ENCODE peak calls at places on chromosomes 13 and 19, in eight cellular contexts. N is glutamatergic neuron, O is BJ, U is neural crest cell, I is psoas muscle, M is A673, B is IMR-90, K is mesothelial cell of epicardium. Y is an unnamed sample.

GRCh38 chr19:52102163-52102562 is 6.6 kb upstream of the ZNF841 start:
- DNase-seq in M (no peak), O (no peak), K (no peak), I (no peak), B (no peak), N (no peak), U (no peak), Y (no peak)

GRCh38 chr13:95492044-95492801 is 60.3 kb upstream of the CLDN10 start:
- DNase-seq in B (no peak), O (no peak), I (no peak), M (no peak), N (no peak), K (no peak), U (no peak), Y (no peak)

GRCh38 chr19:40009674-40010073 is 12.8 kb downstream of the ZNF546 start:
- DNase-seq in I (no peak), U (no peak), O (no peak), N (no peak), B (no peak), M (no peak), K (no peak), Y (no peak)

GRCh38 chr19:14106840-14107239 is 10.7 kb downstream of the PRKACA start:
- DNase-seq in I (no peak), O (no peak), K (no peak), U (no peak), M (no peak), N (no peak), B (no peak), Y (no peak)

GRCh38 chr19:5452594-5453565 is 2.3 kb upstream of the ZNRF4 start:
- DNase-seq in N (peak), K (no peak), O (no peak), I (no peak), U (no peak), B (peak), M (peak), Y (no peak)

GRCh38 chr13:45143346-45143751 is 23.0 kb downstream of the GTF2F2 start:
- DNase-seq in B (peak), U (no peak), O (no peak), K (no peak), N (no peak), M (no peak), I (no peak), Y (no peak)

GRCh38 chr13:83496501-83496900 is 385.8 kb downstream of the SLITRK1 start:
- DNase-seq in B (no peak), O (no peak), U (no peak), N (no peak), I (no peak), K (no peak), M (no peak), Y (no peak)

GRCh38 chr19:39412867-39413268 is 399 bp downstream of the PLEKHG2 start:
- DNase-seq in K (peak), B (no peak), M (no peak), O (no peak), I (no peak), N (no peak), U (no peak), Y (no peak)

GRCh38 chr13:71254384-71254783 is 612.6 kb downstream of the DACH1 start:
- DNase-seq in N (no peak), I (no peak), U (no peak), B (no peak), O (no peak), M (no peak), K (no peak), Y (peak)

GRCh38 chr13:114296448-114296847 is 15.0 kb downstream of the UPF3A start:
- DNase-seq in O (no peak), B (no peak), M (no peak), K (no peak), I (no peak), N (no peak), U (no peak), Y (no peak)

GRCh38 chr19:2540646-2541454 is 64.9 kb downstream of the GADD45B start:
- DNase-seq in B (peak), M (peak), I (peak), U (peak), N (peak), K (peak), O (peak), Y (peak)

GRCh38 chr13:73421310-73421912 is 362.6 kb downstream of the KLF5 start:
- DNase-seq in B (peak), N (no peak), M (no peak), I (no peak), K (no peak), O (no peak), U (no peak), Y (no peak)

GRCh38 chr19:5434970-5435641 is 20.1 kb upstream of the ZNRF4 start:
- DNase-seq in I (no peak), B (peak), U (no peak), K (no peak), O (peak), N (no peak), M (peak), Y (no peak)

GRCh38 chr13:76004411-76004810 is 368.3 kb downstream of the LMO7 start:
- DNase-seq in U (no peak), B (peak), I (no peak), N (no peak), M (no peak), K (no peak), O (no peak), Y (no peak)

GRCh38 chr19:29590278-29590677 is 15.8 kb upstream of the POP4 start:
- DNase-seq in N (no peak), B (no peak), I (no peak), U (no peak), O (no peak), K (no peak), M (no peak), Y (no peak)

GRCh38 chr13:22173605-22174004 is 502.7 kb downstream of the FGF9 start:
- DNase-seq in K (no peak), N (no peak), U (no peak), I (no peak), B (peak), O (peak), M (no peak), Y (no peak)

GRCh38 chr13:76903544-76904162 is 17.4 kb upstream of the KCTD12 start:
- DNase-seq in I (peak), K (peak), U (peak), M (peak), N (peak), O (no peak), B (peak), Y (no peak)

GRCh38 chr19:52670046-52670445 is 31.9 kb upstream of the ZNF83 start:
- DNase-seq in U (no peak), O (no peak), N (no peak), K (no peak), B (no peak), I (no peak), M (no peak), Y (no peak)

GRCh38 chr13:72960541-72960940 is 98.3 kb upstream of the KLF5 start:
- DNase-seq in U (no peak), B (no peak), N (no peak), M (no peak), K (no peak), O (no peak), I (no peak), Y (no peak)

GRCh38 chr13:28545583-28546333 is 50.8 kb upstream of the FLT1 start:
- DNase-seq in B (no peak), K (no peak), O (no peak), M (no peak), U (no peak), I (no peak), N (no peak), Y (no peak)

GRCh38 chr13:28550721-28551497 is 56.0 kb upstream of the FLT1 start:
- DNase-seq in K (no peak), B (no peak), O (no peak), M (no peak), N (no peak), U (no peak), I (no peak), Y (no peak)

GRCh38 chr13:28551498-28551895 is 56.6 kb upstream of the FLT1 start:
- DNase-seq in N (no peak), U (no peak), K (no peak), B (no peak), O (no peak), M (no peak), I (no peak), Y (no peak)

GRCh38 chr13:28548468-28548867 is 53.5 kb upstream of the FLT1 start:
- DNase-seq in M (no peak), U (no peak), B (no peak), K (no peak), O (no peak), N (no peak), I (no peak), Y (no peak)

DNA sequence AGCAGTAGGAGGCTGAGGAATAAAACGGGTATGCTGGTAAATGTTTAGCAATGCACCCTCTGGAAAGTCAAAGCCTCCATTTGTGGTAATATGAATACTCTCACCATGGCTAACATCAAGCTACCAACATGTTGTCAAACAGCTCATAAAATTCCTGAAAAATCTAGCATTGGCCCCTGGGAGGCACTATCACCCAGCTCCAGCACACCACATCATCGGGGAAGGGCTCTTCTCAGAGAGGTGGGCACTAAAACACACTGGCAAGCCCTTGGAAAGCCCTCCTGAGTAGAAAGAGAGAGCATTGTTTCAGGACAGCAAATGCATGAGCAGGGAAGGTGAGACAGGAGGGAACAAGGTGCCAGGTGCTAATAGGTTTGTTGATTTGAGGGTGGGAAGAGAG is 53.9 kb upstream of the FLT1 start:
- DNase-seq in B (no peak), O (no peak), N (no peak), U (no peak), I (no peak), M (peak), K (no peak), Y (no peak)
- TF ChIP-seq CTCF in B (peak), O (peak), N (no peak), U (no peak), I (no peak), M (peak), K (no peak), Y (peak)

GRCh38 chr13:107993239-107993948 is 221.9 kb downstream of the LIG4 start:
- DNase-seq in B (no peak), U (no peak), O (no peak), N (no peak), K (no peak), M (no peak), I (no peak), Y (no peak)

GRCh38 chr13:107999751-108000150 is 215.6 kb downstream of the LIG4 start:
- DNase-seq in U (no peak), M (no peak), O (no peak), K (no peak), I (no peak), B (no peak), N (no peak), Y (no peak)

GRCh38 chr13:107992542-107992941 is 222.8 kb downstream of the LIG4 start:
- DNase-seq in U (no peak), I (no peak), N (no peak), O (no peak), B (no peak), K (no peak), M (no peak), Y (no peak)

GRCh38 chr13:107994137-107994536 is 221.2 kb downstream of the LIG4 start:
- DNase-seq in I (no peak), U (no peak), B (no peak), N (no peak), M (no peak), O (no peak), K (no peak), Y (no peak)
- TF ChIP-seq CTCF in I (no peak), U (no peak), B (no peak), N (no peak), M (no peak), O (no peak), K (no peak), Y (no peak)

GRCh38 chr13:59261928-59262488 is 901.7 kb downstream of the DIAPH3 start:
- DNase-seq in M (peak), I (no peak), N (no peak), U (peak), B (peak), O (no peak), K (no peak), Y (no peak)
- TF ChIP-seq CTCF in M (peak), I (peak), N (peak), U (peak), B (peak), O (peak), K (no peak), Y (peak)

DNA sequence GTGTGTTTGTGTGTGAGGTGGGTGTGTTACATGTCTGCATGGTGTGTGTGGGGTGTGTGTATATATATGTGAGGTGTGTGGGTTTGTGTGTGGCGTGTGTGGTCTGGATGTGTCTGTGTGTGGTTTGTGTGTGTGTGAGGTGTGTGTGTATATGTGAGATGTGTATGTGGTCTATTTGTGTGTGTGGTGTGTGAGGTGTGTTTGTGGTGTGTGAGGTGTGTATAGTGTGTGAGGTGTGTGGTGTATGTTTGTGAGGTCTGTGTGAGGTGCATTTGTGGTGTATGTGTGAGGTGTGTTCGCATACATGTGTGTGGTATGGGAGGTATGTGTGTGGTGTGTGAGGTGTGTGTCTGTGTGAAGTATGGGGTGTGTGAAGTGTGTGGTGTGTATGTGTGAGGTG is 12.5 kb upstream of the TNFRSF19 start:
- DNase-seq in N (no peak), U (no peak), M (no peak), I (no peak), K (no peak), B (no peak), O (no peak), Y (no peak)
- TF ChIP-seq CTCF in N (no peak), U (no peak), M (no peak), I (no peak), K (no peak), B (no peak), O (no peak), Y (no peak)

GRCh38 chr19:38224014-38224862 is at the start of gene DPF1:
- DNase-seq in K (peak), U (peak), N (peak), I (peak), M (peak), O (no peak), B (peak), Y (no peak)
- TF ChIP-seq CTCF in K (peak), U (peak), N (peak), I (no peak), M (peak), O (peak), B (peak), Y (peak)

DNA sequence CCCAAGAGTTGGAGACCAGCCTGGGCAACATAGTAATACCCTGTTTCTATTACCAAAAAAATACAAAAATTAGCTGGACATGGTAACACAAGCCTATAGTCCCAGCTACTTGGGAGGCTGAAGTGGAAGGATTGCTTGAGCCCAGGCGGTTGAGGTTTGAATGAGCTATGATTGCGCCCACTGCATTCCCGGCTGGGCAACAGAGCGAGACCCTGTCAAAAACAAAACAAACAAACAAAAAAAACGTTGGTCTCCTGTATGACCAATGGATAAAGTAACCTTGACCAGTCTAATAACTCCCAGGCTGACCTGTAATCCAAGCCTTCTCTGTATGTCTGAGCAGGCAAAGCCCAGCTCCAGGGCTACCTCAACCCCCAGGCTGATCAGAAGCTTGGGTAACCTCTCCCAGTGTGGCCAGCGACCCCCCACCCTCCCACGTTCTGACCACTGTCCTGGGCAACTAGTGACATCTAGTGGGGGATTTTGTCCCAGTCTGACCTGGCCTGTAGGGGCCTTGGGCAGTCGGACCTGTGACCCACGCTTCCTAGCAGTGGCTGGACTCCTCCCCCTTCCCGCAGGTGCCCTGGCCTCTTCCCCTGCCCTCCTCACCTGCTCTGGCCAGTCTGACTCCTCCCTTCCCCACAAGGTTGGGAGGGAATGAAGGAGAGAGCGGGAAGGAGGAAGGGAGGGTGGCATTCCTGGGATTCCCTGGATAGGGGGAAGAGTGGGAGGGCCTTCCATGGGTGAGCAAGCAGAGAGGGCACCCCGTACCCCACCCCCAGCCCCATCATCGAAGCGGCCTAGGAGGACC is 1.0 kb upstream of the BCAM start:
- DNase-seq in B (peak), M (no peak), N (peak), O (no peak), U (peak), K (peak), I (no peak), Y (no peak)
- TF ChIP-seq CTCF in B (peak), M (peak), N (peak), O (peak), U (peak), K (no peak), I (peak), Y (peak)

GRCh38 chr19:42154471-42155323 is 22.5 kb upstream of the POU2F2 start:
- DNase-seq in U (no peak), B (no peak), M (no peak), N (no peak), O (no peak), I (no peak), K (no peak), Y (no peak)
- TF ChIP-seq CTCF in U (no peak), B (no peak), M (no peak), N (no peak), O (no peak), I (no peak), K (no peak), Y (no peak)

GRCh38 chr19:55703790-55704215 is 28.8 kb downstream of the EPN1 start:
- DNase-seq in N (peak), O (no peak), M (peak), B (no peak), K (no peak), I (no peak), U (peak), Y (no peak)
- TF ChIP-seq CTCF in N (peak), O (peak), M (peak), B (peak), K (peak), I (peak), U (peak), Y (peak)

GRCh38 chr13:89925107-89925506 is 1422.4 kb upstream of the MIR17HG start:
- DNase-seq in O (no peak), N (peak), K (no peak), U (no peak), M (peak), B (peak), I (no peak), Y (no peak)
- TF ChIP-seq CTCF in O (no peak), N (no peak), K (no peak), U (peak), M (peak), B (no peak), I (no peak), Y (peak)

GRCh38 chr19:46297700-46298476 is 1.0 kb downstream of the HIF3A start:
- DNase-seq in N (no peak), M (peak), I (peak), U (no peak), O (no peak), B (no peak), K (no peak), Y (no peak)
- TF ChIP-seq CTCF in N (no peak), M (peak), I (peak), U (no peak), O (peak), B (no peak), K (no peak), Y (peak)